ENCODE peak calls at places on chromosome 10, in six cellular contexts. L is SHP77, A is right lobe of liver, T is iris pigment epithelial cell, K is fibroblast of mammary gland, U is GM04503. O is an unnamed sample.

GRCh38 chr10:132858121-132859081 is 72.5 kb upstream of the NKX6-2 start:
- DNase-seq in L (no peak), A (peak; percentile 17), T (no peak), K (no peak), U (no peak), O (no peak)

GRCh38 chr10:125768217-125768616 is 7.4 kb downstream of the MMP21 start:
- DNase-seq in L (no peak), A (no peak), T (peak; percentile 57), K (peak; percentile 32), U (no peak), O (peak; percentile 5)

GRCh38 chr10:125621052-125621451 is 61.9 kb downstream of the TEX36 start:
- DNase-seq in L (no peak), A (no peak), T (no peak), K (no peak), U (no peak), O (no peak)

GRCh38 chr10:70508912-70509366 is 30.4 kb downstream of the PALD1 start:
- DNase-seq in L (peak; percentile 52), A (no peak), T (no peak), K (no peak), U (no peak), O (peak; percentile 46)

GRCh38 chr10:25547391-25547790 is 372.6 kb downstream of the GPR158 start:
- DNase-seq in L (no peak), A (no peak), T (peak; percentile 69), K (no peak), U (no peak), O (peak; percentile 30)

GRCh38 chr10:45379303-45379726 is 5.3 kb downstream of the ALOX5 start:
- DNase-seq in L (no peak), A (peak; percentile 52), T (no peak), K (no peak), U (no peak), O (no peak)

GRCh38 chr10:104069610-104070009 is 16.1 kb downstream of the COL17A1 start:
- DNase-seq in L (no peak), A (no peak), T (no peak), K (no peak), U (no peak), O (no peak)

GRCh38 chr10:99711129-99711719 is 20.7 kb downstream of the COX15 start:
- DNase-seq in L (no peak), A (no peak), T (peak; percentile 71), K (peak; percentile 81), U (peak; percentile 32), O (peak; percentile 47)

GRCh38 chr10:75272896-75273295 is 37.1 kb upstream of the COMTD1 start:
- DNase-seq in L (no peak), A (peak; percentile 31), T (no peak), K (no peak), U (no peak), O (no peak)

GRCh38 chr10:22597142-22597541 is 117.2 kb downstream of the PIP4K2A start:
- DNase-seq in L (no peak), A (no peak), T (peak; percentile 22), K (no peak), U (no peak), O (peak; percentile 64)

GRCh38 chr10:47402681-47403301 is 18.7 kb upstream of the ZNF488 start:
- DNase-seq in L (no peak), A (no peak), T (peak; percentile 78), K (peak; percentile 87), U (peak; percentile 74), O (peak; percentile 92)

O was measured in RPMI7951.